ENCODE peak calls at places on chromosomes 16 and 17, in four cellular contexts. Q is WTC11, B is lower lobe of right lung, X is fibroblast of mammary gland. L is an unnamed sample.
A peak's percentile ranks its signal among the peaks of the same experiment; 100 is the strongest.

GRCh38 chr17:80891096-80892018 is 100.3 kb upstream of the CHMP6 start:
- DNase-seq in Q (no peak), B (peak; percentile 45), X (peak; percentile 92), L (no peak)

GRCh38 chr16:85455534-85455933 is 157.6 kb upstream of the GSE1 start:
- DNase-seq in Q (no peak), B (no peak), X (no peak), L (no peak)

GRCh38 chr16:12685806-12686205 is 117.9 kb downstream of the CPPED1 start:
- DNase-seq in Q (no peak), B (peak; percentile 72), X (no peak), L (no peak)

GRCh38 chr16:57091990-57092785 is at the start of gene CPNE2:
- DNase-seq in Q (peak; percentile 42), B (peak; percentile 76), X (peak; percentile 17), L (peak; percentile 46)

GRCh38 chr17:6420173-6420641 is 14.7 kb downstream of the AIPL1 start:
- DNase-seq in Q (peak; percentile 74), B (no peak), X (peak; percentile 12), L (peak; percentile 37)

GRCh38 chr17:2057714-2058520 is 3.0 kb downstream of the HIC1 start:
- DNase-seq in Q (no peak), B (no peak), X (no peak), L (no peak)

GRCh38 chr17:79798296-79799173 is 1.7 kb upstream of the CBX8 start:
- DNase-seq in Q (peak; percentile 41), B (no peak), X (peak; percentile 44), L (no peak)

GRCh38 chr17:69690531-69690930 is 276.0 kb downstream of the MAP2K6 start:
- DNase-seq in Q (no peak), B (no peak), X (no peak), L (no peak)

GRCh38 chr17:300881-301280 is 51.7 kb downstream of the RPH3AL start:
- DNase-seq in Q (no peak), B (peak; percentile 21), X (no peak), L (no peak)

GRCh38 chr17:75619506-75620431 is 13.5 kb upstream of the SMIM5 start:
- DNase-seq in Q (peak; percentile 88), B (no peak), X (peak; percentile 22), L (peak; percentile 70)

GRCh38 chr17:43411820-43412529 is 13.2 kb downstream of the ARL4D start:
- DNase-seq in Q (no peak), B (no peak), X (no peak), L (no peak)

GRCh38 chr16:88599092-88599733 is 29.0 kb downstream of the ZC3H18 start:
- DNase-seq in Q (no peak), B (peak; percentile 88), X (no peak), L (no peak)

GRCh38 chr16:4529085-4530060 is 9.2 kb downstream of the CDIP1 start:
- DNase-seq in Q (peak; percentile 71), B (no peak), X (peak; percentile 42), L (no peak)

GRCh38 chr16:19153876-19154275 is 14.2 kb upstream of the SYT17 start:
- DNase-seq in Q (no peak), B (no peak), X (peak; percentile 10), L (no peak)

GRCh38 chr17:38705803-38706624 is 941 bp downstream of the MLLT6 start:
- DNase-seq in Q (peak; percentile 63), B (peak; percentile 68), X (peak; percentile 50), L (no peak)

GRCh38 chr17:76264425-76264754 is 758 bp upstream of the UBALD2 start:
- DNase-seq in Q (no peak), B (no peak), X (no peak), L (no peak)

GRCh38 chr17:35236821-35237220 is 6.1 kb upstream of the SLFN5 start:
- DNase-seq in Q (no peak), B (no peak), X (no peak), L (no peak)

GRCh38 chr16:70635356-70636016 is 10.9 kb upstream of the IL34 start:
- DNase-seq in Q (no peak), B (no peak), X (peak; percentile 75), L (peak; percentile 88)

GRCh38 chr16:48911700-48912099 is 301.7 kb upstream of the N4BP1 start:
- DNase-seq in Q (no peak), B (no peak), X (peak; percentile 32), L (no peak)

GRCh38 chr16:84828322-84828721 is 8.5 kb downstream of the CRISPLD2 start:
- DNase-seq in Q (no peak), B (no peak), X (no peak), L (no peak)

GRCh38 chr16:1923299-1924034 is 5.3 kb upstream of the HS3ST6 start:
- DNase-seq in Q (peak; percentile 66), B (no peak), X (peak; percentile 22), L (peak; percentile 47)

GRCh38 chr17:44084131-44084538 is 13.6 kb downstream of the G6PC3 start:
- DNase-seq in Q (peak; percentile 69), B (no peak), X (no peak), L (no peak)

GRCh38 chr16:81466351-81466960 is 21.8 kb downstream of the CMIP start:
- DNase-seq in Q (no peak), B (no peak), X (peak; percentile 48), L (no peak)

GRCh38 chr16:81463296-81463890 is 18.8 kb downstream of the CMIP start:
- DNase-seq in Q (no peak), B (no peak), X (no peak), L (no peak)

GRCh38 chr16:81465375-81465943 is 20.9 kb downstream of the CMIP start:
- DNase-seq in Q (no peak), B (no peak), X (no peak), L (no peak)

GRCh38 chr16:81462683-81463082 is 18.1 kb downstream of the CMIP start:
- DNase-seq in Q (no peak), B (no peak), X (no peak), L (no peak)

DNA sequence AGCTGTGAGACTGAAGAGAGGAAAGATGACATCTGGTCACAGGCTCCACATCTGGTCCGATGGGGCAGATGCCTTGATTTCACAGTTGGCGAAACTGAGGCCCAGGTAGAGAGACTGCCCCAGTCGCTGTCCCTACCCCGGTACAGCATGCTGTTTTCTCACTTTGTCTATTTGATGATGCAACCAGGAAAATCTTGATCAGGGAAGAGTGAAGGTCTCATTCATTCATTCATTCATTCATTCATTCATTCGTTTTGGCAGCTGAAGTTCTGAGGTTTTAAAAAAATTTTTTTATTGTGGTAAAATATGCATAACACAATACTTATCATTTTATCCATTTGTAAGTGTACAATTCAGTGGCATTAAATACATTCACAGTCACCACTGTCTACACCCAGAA is 19.7 kb downstream of the CMIP start:
- DNase-seq in Q (no peak), B (no peak), X (no peak), L (no peak)
- TF ChIP-seq CTCF in Q (no peak), B (no peak), X (no peak), L (no peak)

DNA sequence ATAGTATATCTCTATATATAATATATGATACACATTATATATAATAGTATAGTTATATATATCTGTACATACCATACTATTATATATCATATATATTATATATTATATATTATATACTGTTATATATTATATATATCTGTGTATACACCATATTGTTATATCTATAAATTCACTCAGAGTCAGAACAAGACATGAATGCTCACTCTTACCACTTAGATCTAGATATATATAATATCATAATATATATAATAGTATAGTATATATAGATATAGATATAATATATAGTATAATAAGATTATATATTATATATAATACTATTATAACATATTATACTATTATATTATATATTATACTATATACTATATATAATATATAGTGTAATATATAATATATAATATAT is 9.3 kb downstream of the ACSM2B start:
- DNase-seq in Q (no peak), B (no peak), X (no peak), L (no peak)
- TF ChIP-seq CTCF in Q (no peak), B (no peak), X (no peak), L (no peak)

GRCh38 chr16:51524555-51525373 is 373.7 kb upstream of the SALL1 start:
- DNase-seq in Q (no peak), B (no peak), X (peak; percentile 88), L (no peak)
- TF ChIP-seq CTCF in Q (no peak), B (no peak), X (peak; percentile 31), L (no peak)

GRCh38 chr16:25176136-25176535 is 40.6 kb upstream of the AQP8 start:
- DNase-seq in Q (no peak), B (no peak), X (no peak), L (no peak)
- TF ChIP-seq CTCF in Q (no peak), B (no peak), X (peak; percentile 1), L (no peak)

GRCh38 chr17:45812102-45812501 is 28.0 kb downstream of the CRHR1 start:
- DNase-seq in Q (no peak), B (no peak), X (peak; percentile 13), L (no peak)
- TF ChIP-seq CTCF in Q (no peak), B (no peak), X (peak; percentile 14), L (no peak)

GRCh38 chr16:66696669-66697630 is at the start of gene CMTM4:
- DNase-seq in Q (peak; percentile 87), B (peak; percentile 90), X (peak; percentile 77), L (peak; percentile 67)
- TF ChIP-seq CTCF in Q (no peak), B (peak; percentile 30), X (no peak), L (peak; percentile 44)

L was measured in neural crest cell.